ENCODE peak calls at places on chromosomes 1 and 21, in six cellular contexts. G is body of pancreas, O is T-helper 9 cell, K is pancreas, H is AG04450, Q is M059J. J is an unnamed sample.

GRCh38 chr21:34517491-34518245 is 5.7 kb upstream of the KCNE1 start:
- DNase-seq in Q (peak; percentile 58), H (no peak), O (no peak), K (no peak), G (peak; percentile 43), J (peak; percentile 76)

GRCh38 chr1:112544753-112545152 is 36.0 kb downstream of the WNT2B start:
- DNase-seq in H (no peak), O (no peak), K (no peak), G (no peak), Q (peak; percentile 16), J (no peak)

GRCh38 chr1:55262822-55263221 is 47.7 kb upstream of the USP24 start:
- DNase-seq in K (no peak), O (no peak), Q (peak; percentile 91), H (no peak), G (no peak), J (no peak)

GRCh38 chr1:85240174-85240601 is 19.3 kb downstream of the C1orf52 start:
- DNase-seq in K (no peak), O (no peak), H (no peak), Q (peak; percentile 26), G (peak; percentile 21), J (no peak)

GRCh38 chr1:93689521-93690223 is 8.0 kb upstream of the BCAR3 start:
- DNase-seq in H (no peak), K (no peak), G (no peak), O (no peak), Q (peak; percentile 48), J (no peak)

GRCh38 chr1:16143005-16143565 is 12.8 kb downstream of the EPHA2 start:
- DNase-seq in G (no peak), H (no peak), Q (no peak), K (no peak), O (no peak), J (no peak)

GRCh38 chr1:38571726-38572125 is 287.8 kb downstream of the RRAGC start:
- DNase-seq in G (no peak), O (no peak), Q (no peak), H (no peak), K (no peak), J (no peak)

GRCh38 chr1:162349635-162350330 is 26.9 kb downstream of the SPATA46 start:
- DNase-seq in K (no peak), O (no peak), H (peak; percentile 33), Q (peak; percentile 94), G (no peak), J (no peak)

GRCh38 chr1:3063379-3064295 is 5.4 kb upstream of the PRDM16 start:
- DNase-seq in Q (no peak), G (no peak), H (no peak), K (peak; percentile 53), O (no peak), J (peak; percentile 19)